ENCODE peak calls at places on chromosomes 5 and 9, in ten cellular contexts. P is kidney, T is hepatocyte, V is mesendoderm, O is SJSA1, U is A549, Q is prostate gland, Y is tibial artery, X is HepG2, Z is thyroid gland. H is an unnamed sample.

GRCh38 chr5:132829742-132830435 is 558 bp downstream of the SHROOM1 start:
- DNase-seq in X (peak; percentile 56), O (peak; percentile 93), Z (peak; percentile 72), Y (peak; percentile 82), Q (peak; percentile 82), V (peak; percentile 78), T (peak; percentile 92), U (peak; percentile 75), P (peak; percentile 94), H (peak; percentile 72)

GRCh38 chr5:2173067-2173466 is 290.3 kb upstream of the IRX4 start:
- DNase-seq in P (no peak), Q (no peak), X (no peak), T (no peak), Z (no peak), Y (no peak), O (no peak), U (no peak), V (no peak), H (no peak)

GRCh38 chr9:129143461-129143927 is 32.3 kb downstream of the PTPA start:
- DNase-seq in V (peak; percentile 98), Y (peak; percentile 78), T (peak; percentile 64), Q (no peak), O (no peak), Z (peak; percentile 85), P (peak; percentile 94), U (no peak), X (peak; percentile 48), H (peak; percentile 52)

GRCh38 chr5:56740868-56741267 is 74.5 kb upstream of the MAP3K1 start:
- DNase-seq in T (no peak), P (no peak), Z (no peak), X (no peak), Y (no peak), U (no peak), O (no peak), V (no peak), Q (no peak), H (no peak)

GRCh38 chr5:37786855-37787254 is 53.0 kb downstream of the GDNF start:
- DNase-seq in Q (no peak), Y (no peak), U (peak; percentile 24), Z (no peak), V (peak; percentile 28), X (no peak), P (no peak), T (no peak), O (peak; percentile 48), H (no peak)

GRCh38 chr5:129345213-129345925 is 114.7 kb upstream of the ADAMTS19 start:
- DNase-seq in U (no peak), V (no peak), P (no peak), Y (no peak), Q (no peak), T (no peak), O (no peak), X (no peak), Z (no peak), H (no peak)

GRCh38 chr5:158271155-158271554 is 412.2 kb upstream of the CLINT1 start:
- DNase-seq in T (no peak), U (no peak), X (no peak), Q (no peak), P (no peak), Y (no peak), O (no peak), Z (no peak), V (no peak), H (no peak)

GRCh38 chr5:174462128-174462527 is 262.3 kb upstream of the MSX2 start:
- DNase-seq in O (no peak), V (no peak), X (no peak), T (no peak), Q (no peak), Z (no peak), P (no peak), Y (no peak), U (no peak), H (no peak)

GRCh38 chr9:105055922-105056321 is 128.0 kb upstream of the ABCA1 start:
- DNase-seq in X (no peak), O (no peak), Z (no peak), Q (no peak), T (no peak), Y (no peak), V (no peak), P (no peak), U (no peak), H (no peak)

GRCh38 chr9:14351206-14351605 is 37.3 kb upstream of the NFIB start:
- DNase-seq in V (no peak), Q (no peak), T (no peak), Z (no peak), O (no peak), U (no peak), X (no peak), P (no peak), Y (no peak), H (no peak)
- H3K4me1 ChIP-seq in V (peaks cover 5% of the 10 kb centered on the region), Q (no peaks in the 10 kb centered on the region), T (peaks cover 37% of the 10 kb centered on the region), Z (peaks cover 32% of the 10 kb centered on the region), O (peaks cover 3% of the 10 kb centered on the region), U (peaks cover 4% of the 10 kb centered on the region), X (peaks cover 27% of the 10 kb centered on the region), P (peaks cover 5% of the 10 kb centered on the region), Y (peaks cover 60% of the 10 kb centered on the region), H (no peaks in the 10 kb centered on the region)

DNA sequence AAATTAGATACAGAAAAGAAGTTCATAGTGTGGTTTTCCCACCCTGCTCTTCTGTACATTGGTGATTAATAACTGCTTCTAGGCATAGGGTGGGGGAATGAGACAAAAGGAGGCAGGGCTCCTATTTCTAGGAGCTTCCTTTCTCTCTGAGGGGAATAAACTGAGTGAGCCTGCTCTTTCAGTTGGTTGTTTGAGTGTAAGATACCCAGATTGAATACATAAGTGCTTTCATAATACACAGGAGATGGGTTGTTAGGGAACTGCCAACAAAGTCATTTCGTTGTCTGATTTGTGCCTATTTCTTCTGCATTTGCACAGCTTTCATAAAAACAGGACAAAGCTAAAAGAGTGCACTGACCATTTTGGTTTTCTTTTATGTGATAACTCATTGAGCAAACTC is 48.9 kb upstream of the TTC23L start:
- DNase-seq in P (no peak), Y (no peak), V (no peak), T (no peak), O (no peak), Q (no peak), Z (no peak), U (no peak), X (no peak), H (no peak)
- H3K27ac ChIP-seq in P (no peak overlapping the region), Y (no peak overlapping the region), V (no peak overlapping the region), T (no peak overlapping the region), O (no peak overlapping the region), Q (no peak overlapping the region), Z (no peak overlapping the region), U (no peak overlapping the region), X (no peak overlapping the region), H (no peak overlapping the region)

GRCh38 chr9:120928720-120929389 is 2.3 kb upstream of the TRAF1 start:
- DNase-seq in X (peak; percentile 21), T (peak; percentile 85), Z (peak; percentile 73), V (peak; percentile 52), U (peak; percentile 57), O (no peak), Y (peak; percentile 89), Q (peak; percentile 65), P (peak; percentile 92), H (no peak)

GRCh38 chr9:120932086-120932818 is 5.7 kb upstream of the TRAF1 start:
- DNase-seq in U (no peak), Z (no peak), Y (no peak), Q (no peak), P (no peak), T (no peak), X (no peak), V (no peak), O (no peak), H (no peak)

GRCh38 chr9:120929392-120929791 is 2.8 kb upstream of the TRAF1 start:
- DNase-seq in T (no peak), Z (peak; percentile 19), U (no peak), Y (no peak), X (no peak), Q (no peak), V (no peak), O (no peak), P (no peak), H (no peak)

GRCh38 chr9:120933310-120934044 is 6.9 kb upstream of the TRAF1 start:
- DNase-seq in U (no peak), T (no peak), Y (no peak), O (no peak), V (no peak), Q (no peak), X (no peak), P (no peak), Z (no peak), H (no peak)

DNA sequence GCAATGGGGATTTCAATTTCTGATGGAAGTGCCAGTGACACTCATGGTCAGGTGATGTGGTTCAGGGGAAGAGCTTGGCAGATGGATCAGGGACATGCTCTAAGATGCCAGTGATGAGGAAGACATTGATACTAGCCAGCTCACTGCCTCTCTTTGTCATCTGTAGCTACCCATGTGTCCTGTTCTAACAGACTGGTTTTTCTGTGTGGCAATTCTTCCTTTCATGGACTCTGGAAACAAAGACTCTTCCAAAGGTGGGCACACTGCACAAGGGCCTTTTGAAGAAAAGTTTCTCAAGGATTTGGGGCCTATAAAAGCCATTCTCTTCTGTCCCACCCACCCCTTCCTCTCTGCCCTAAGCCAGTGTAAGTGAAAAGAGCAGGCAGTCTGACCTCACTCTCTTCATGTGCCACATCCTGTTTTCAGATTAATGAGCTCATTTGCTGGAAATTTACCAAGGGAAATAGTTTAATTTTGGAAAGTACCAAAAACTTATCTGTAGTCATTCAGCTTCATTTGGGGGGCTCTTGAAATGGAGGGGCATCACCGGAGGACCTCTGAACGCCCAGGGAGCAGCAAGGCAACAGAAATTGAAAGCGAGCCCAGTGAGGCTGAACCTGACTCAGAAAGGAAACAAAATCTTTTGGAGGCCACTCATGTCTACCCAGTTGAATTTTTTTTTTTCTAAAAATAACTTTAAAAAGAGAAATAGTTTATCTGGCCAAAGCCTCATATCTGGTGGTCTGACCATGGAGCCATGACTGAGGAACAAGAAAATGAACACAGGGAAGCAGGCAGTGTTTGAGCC is 4.9 kb upstream of the TRAF1 start:
- DNase-seq in O (peak; percentile 66), T (no peak), P (no peak), Z (peak; percentile 39), Y (peak; percentile 84), X (no peak), V (no peak), Q (no peak), U (no peak), H (peak; percentile 45)
- H3K4me1 ChIP-seq in O (peaks cover 37% of the 10 kb centered on the region), T (peaks cover 36% of the 10 kb centered on the region), P (peaks cover 29% of the 10 kb centered on the region), Z (peaks cover 55% of the 10 kb centered on the region), Y (peaks cover 93% of the 10 kb centered on the region), X (peaks cover 37% of the 10 kb centered on the region), V (no peaks in the 10 kb centered on the region), Q (peaks cover 16% of the 10 kb centered on the region), U (peaks cover 39% of the 10 kb centered on the region), H (peaks cover 30% of the 10 kb centered on the region)

DNA sequence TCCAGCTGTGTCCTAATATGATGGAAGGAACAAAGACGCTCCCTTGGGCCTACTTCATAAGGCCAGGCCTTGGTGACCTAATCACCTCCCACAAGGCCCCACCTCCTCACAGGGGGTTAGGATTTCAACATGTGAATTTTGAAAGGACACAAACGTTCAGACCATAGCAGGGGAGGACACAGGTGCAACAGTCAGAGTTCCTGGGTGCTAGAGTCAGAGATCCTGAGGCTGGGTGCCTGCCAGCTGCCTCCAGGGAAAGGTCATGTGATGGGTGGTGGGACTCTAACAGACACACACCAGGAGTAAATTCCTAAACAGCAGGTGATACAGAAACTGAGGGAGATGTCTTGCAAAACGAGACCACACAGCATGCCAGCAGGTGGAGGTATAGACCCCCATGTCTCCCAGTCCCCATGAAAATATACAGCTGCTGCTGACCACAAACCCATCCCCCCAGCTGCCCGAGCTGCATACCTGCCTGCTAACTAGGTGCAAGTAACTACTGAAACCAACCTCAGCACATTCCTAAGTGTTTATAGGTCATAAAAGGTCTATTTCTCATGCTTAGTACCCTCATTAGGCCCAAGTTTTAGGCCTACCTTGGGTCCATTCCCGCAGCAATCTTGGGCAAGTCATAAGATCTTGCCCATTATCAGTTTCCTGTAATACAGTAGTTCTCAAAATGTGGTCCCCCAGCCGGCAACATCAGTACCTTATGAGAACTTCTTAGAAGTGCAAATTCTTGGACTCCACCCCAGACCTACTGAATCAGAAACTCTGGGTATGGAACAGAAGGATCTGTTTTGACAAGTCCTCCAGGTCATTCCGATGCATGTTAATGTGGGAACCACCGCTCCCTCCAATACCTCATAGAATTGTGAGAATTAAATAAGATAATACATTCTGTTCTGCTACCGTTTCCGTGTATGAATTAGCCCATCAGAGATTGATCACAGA is 245.3 kb downstream of the ENC1 start:
- DNase-seq in Q (no peak), V (peak; percentile 90), U (no peak), P (peak; percentile 76), O (no peak), X (peak; percentile 60), T (peak; percentile 71), Y (no peak), Z (no peak), H (peak; percentile 76)
- H3K27ac ChIP-seq in Q (no peak overlapping the region), V (no peak overlapping the region), U (no peak overlapping the region), P (no peak overlapping the region), O (no peak overlapping the region), X (no peak overlapping the region), T (peak overlapping the region; percentile 82), Y (no peak overlapping the region), Z (no peak overlapping the region), H (peak overlapping the region; percentile 2)

H was measured in SJCRH30.